ENCODE peak calls at places on chromosomes 13 and 19, in seven cellular contexts. V, R, G, O, H, A and S are unnamed samples. For H3K36me3, the result is how much of the 10 kb centered on the place peaks cover.

GRCh38 chr13:23488442-23488841 is 54.9 kb upstream of the SACS start:
- DNase-seq in V (no peak), R (no peak), G (no peak), O (no peak), H (peak), A (no peak), S (no peak)

GRCh38 chr13:47119568-47120080 is 222.8 kb upstream of the HTR2A start:
- DNase-seq in V (no peak), R (no peak), G (no peak), O (no peak), H (no peak), A (no peak), S (no peak)

GRCh38 chr13:87498681-87499080 is 172.5 kb upstream of the SLITRK5 start:
- DNase-seq in V (no peak), R (no peak), G (no peak), O (no peak), H (no peak), A (peak), S (no peak)

GRCh38 chr13:42181381-42181953 is 90.5 kb upstream of the AKAP11 start:
- DNase-seq in V (no peak), R (no peak), G (no peak), O (no peak), H (no peak), A (no peak), S (no peak)

GRCh38 chr19:39795001-39795400 is 16.3 kb downstream of the LEUTX start:
- DNase-seq in V (no peak), R (no peak), G (no peak), O (no peak), H (no peak), A (peak), S (no peak)

GRCh38 chr13:113809934-113810333 is 50.9 kb downstream of the TMEM255B start:
- DNase-seq in V (no peak), R (no peak), G (no peak), O (no peak), H (no peak), A (peak), S (no peak)

GRCh38 chr13:70339738-70340137 is 231.5 kb upstream of the KLHL1 start:
- DNase-seq in V (peak), R (no peak), G (no peak), O (no peak), H (peak), A (peak), S (no peak)

GRCh38 chr19:3398114-3398899 is 31.9 kb downstream of the NFIC start:
- DNase-seq in V (peak), R (peak), G (no peak), O (no peak), H (no peak), A (no peak), S (no peak)

GRCh38 chr19:5210556-5210955 is 130.1 kb downstream of the PTPRS start:
- DNase-seq in V (no peak), R (no peak), G (no peak), O (no peak), H (no peak), A (no peak), S (no peak)

GRCh38 chr19:2815923-2816322 is 3.7 kb upstream of the ZNF554 start:
- DNase-seq in V (no peak), R (no peak), G (no peak), O (no peak), H (no peak), A (no peak), S (no peak)

GRCh38 chr13:102399791-102400618 is 1.8 kb downstream of the FGF14 start:
- DNase-seq in V (peak), R (no peak), G (no peak), O (peak), H (no peak), A (no peak), S (no peak)

GRCh38 chr19:2507109-2507508 is 31.2 kb downstream of the GADD45B start:
- DNase-seq in V (peak), R (no peak), G (no peak), O (peak), H (peak), A (peak), S (no peak)

GRCh38 chr19:7848779-7849457 is 18.9 kb downstream of the EVI5L start:
- DNase-seq in V (no peak), R (peak), G (no peak), O (no peak), H (no peak), A (no peak), S (no peak)

GRCh38 chr13:82850644-82851043 is 1031.6 kb downstream of the SLITRK1 start:
- DNase-seq in V (no peak), R (no peak), G (no peak), O (no peak), H (no peak), A (no peak), S (no peak)

GRCh38 chr19:7902796-7903243 is 857 bp upstream of the MAP2K7 start:
- DNase-seq in V (no peak), R (no peak), G (no peak), O (no peak), H (no peak), A (no peak), S (no peak)

GRCh38 chr19:30784850-30785459 is 412.8 kb downstream of the ZNF536 start:
- DNase-seq in V (peak), R (peak), G (no peak), O (peak), H (peak), A (peak), S (no peak)

GRCh38 chr19:46422344-46422743 is 6.4 kb downstream of the PNMA8C start:
- DNase-seq in V (no peak), R (no peak), G (no peak), O (no peak), H (no peak), A (no peak), S (no peak)

GRCh38 chr13:98761126-98761978 is 8.9 kb upstream of the SLC15A1 start:
- DNase-seq in V (no peak), R (no peak), G (no peak), O (no peak), H (peak), A (no peak), S (no peak)

GRCh38 chr13:113724016-113724758 is 34.8 kb upstream of the TMEM255B start:
- DNase-seq in V (peak), R (no peak), G (no peak), O (no peak), H (no peak), A (no peak), S (no peak)

GRCh38 chr13:76677047-76677446 is 209.2 kb downstream of the KCTD12 start:
- DNase-seq in V (peak), R (no peak), G (no peak), O (no peak), H (peak), A (no peak), S (no peak)

GRCh38 chr19:45641274-45642105 is 2.3 kb upstream of the EML2 start:
- DNase-seq in V (peak), R (peak), G (no peak), O (peak), H (peak), A (peak), S (peak)

GRCh38 chr19:12668937-12669271 is 2.3 kb downstream of the WDR83 start:
- DNase-seq in V (peak), R (peak), G (no peak), O (peak), H (peak), A (peak), S (peak)

GRCh38 chr13:53605306-53605705 is 576.7 kb downstream of the OLFM4 start:
- DNase-seq in V (no peak), R (no peak), G (no peak), O (no peak), H (no peak), A (no peak), S (no peak)

GRCh38 chr13:87147076-87147475 is 524.1 kb upstream of the SLITRK5 start:
- DNase-seq in V (no peak), R (no peak), G (no peak), O (no peak), H (no peak), A (no peak), S (no peak)

GRCh38 chr19:18488403-18488723 is 33.5 kb downstream of the ELL start:
- DNase-seq in V (no peak), R (no peak), G (no peak), O (no peak), H (no peak), A (no peak), S (no peak)

GRCh38 chr13:97432232-97432916 is 1.6 kb upstream of the RAP2A start:
- DNase-seq in V (no peak), R (no peak), G (no peak), O (no peak), H (no peak), A (peak), S (no peak)

GRCh38 chr19:55304980-55305379 is 20.2 kb downstream of the TMEM150B start:
- DNase-seq in V (no peak), R (no peak), G (no peak), O (no peak), H (no peak), A (peak), S (no peak)

GRCh38 chr13:47415048-47415447 is 518.2 kb upstream of the HTR2A start:
- DNase-seq in V (no peak), R (no peak), G (no peak), O (no peak), H (no peak), A (no peak), S (no peak)

GRCh38 chr13:48976677-48977625 is 1.2 kb downstream of the FNDC3A start:
- DNase-seq in V (no peak), R (peak), G (no peak), O (peak), H (no peak), A (peak), S (no peak)

GRCh38 chr13:31094331-31095015 is 67.2 kb downstream of the HSPH1 start:
- DNase-seq in V (no peak), R (no peak), G (no peak), O (no peak), H (no peak), A (no peak), S (peak)

DNA sequence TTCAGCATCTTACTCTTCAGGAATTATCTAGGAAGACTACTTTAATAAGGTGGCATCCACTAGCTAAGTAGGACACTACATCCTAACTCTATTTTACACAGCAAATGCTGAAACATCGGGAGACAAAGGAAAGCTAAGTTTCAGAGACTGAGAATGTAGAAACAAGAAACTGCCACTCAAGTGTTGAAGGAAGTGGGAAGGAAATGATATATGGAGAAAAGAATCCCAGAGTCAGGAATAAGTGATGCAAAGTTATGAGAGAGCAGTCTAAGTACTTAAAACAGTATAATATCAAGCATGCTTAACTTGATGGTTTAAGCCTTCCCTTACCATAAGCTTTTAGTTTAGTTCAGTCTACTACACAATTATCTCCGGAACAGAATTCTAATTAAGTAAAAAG is 52.4 kb downstream of the RBM26 start:
- DNase-seq in V (no peak), R (no peak), G (no peak), O (no peak), H (no peak), A (no peak), S (no peak)
- H3K36me3 ChIP-seq in V (under half), R (half or more), G (under half), O (half or more), H (under half), A (half or more), S (under half)

GRCh38 chr13:20799726-20800416 is 26.1 kb upstream of the EEF1AKMT1 start:
- DNase-seq in V (no peak), R (no peak), G (no peak), O (no peak), H (no peak), A (no peak), S (no peak)

GRCh38 chr13:20796791-20797513 is 23.2 kb upstream of the EEF1AKMT1 start:
- DNase-seq in V (no peak), R (no peak), G (no peak), O (no peak), H (no peak), A (no peak), S (no peak)

GRCh38 chr13:20798027-20798426 is 24.3 kb upstream of the EEF1AKMT1 start:
- DNase-seq in V (no peak), R (no peak), G (no peak), O (no peak), H (no peak), A (no peak), S (no peak)

GRCh38 chr13:20803180-20803965 is 29.6 kb upstream of the EEF1AKMT1 start:
- DNase-seq in V (no peak), R (no peak), G (no peak), O (no peak), H (no peak), A (no peak), S (no peak)

DNA sequence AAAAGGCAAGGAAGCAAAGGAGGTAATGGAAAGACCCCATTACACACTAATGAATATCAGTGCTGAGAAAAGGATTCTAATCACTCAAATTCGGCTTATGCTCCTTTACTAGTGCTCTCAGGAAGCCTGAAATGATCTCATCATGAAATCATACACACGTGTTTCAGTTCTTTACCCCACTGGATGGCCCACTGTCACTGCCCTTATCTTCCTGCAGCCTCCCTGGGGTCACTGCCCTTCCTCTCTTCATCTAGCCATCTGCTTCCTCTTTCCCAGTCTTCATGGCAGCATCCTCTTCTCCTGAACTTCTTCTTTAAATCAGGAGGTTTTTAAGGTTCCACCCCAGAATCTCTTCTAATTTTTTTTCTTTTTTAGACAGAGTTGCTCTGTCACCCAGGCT is 27.9 kb upstream of the EEF1AKMT1 start:
- DNase-seq in V (no peak), R (no peak), G (no peak), O (no peak), H (no peak), A (no peak), S (no peak)
- H3K36me3 ChIP-seq in V (under half), R (under half), G (under half), O (under half), H (under half), A (under half), S (under half)

GRCh38 chr19:48872182-48872883 is at the start of gene PPP1R15A:
- DNase-seq in V (peak), R (peak), G (peak), O (peak), H (peak), A (peak), S (peak)

GRCh38 chr19:48872884-48873475 is 759 bp downstream of the PPP1R15A start:
- DNase-seq in V (peak), R (peak), G (peak), O (peak), H (peak), A (peak), S (peak)

GRCh38 chr19:48873476-48874308 is 1.5 kb downstream of the PPP1R15A start:
- DNase-seq in V (no peak), R (no peak), G (no peak), O (peak), H (no peak), A (no peak), S (no peak)

GRCh38 chr19:48877900-48878218 is 5.6 kb downstream of the PPP1R15A start:
- DNase-seq in V (no peak), R (no peak), G (no peak), O (no peak), H (no peak), A (no peak), S (no peak)

GRCh38 chr19:48874309-48875135 is 2.3 kb downstream of the PPP1R15A start:
- DNase-seq in V (peak), R (no peak), G (no peak), O (peak), H (peak), A (no peak), S (peak)
- H3K36me3 ChIP-seq in V (under half), R (under half), G (under half), O (under half), H (half or more), A (under half), S (under half)

DNA sequence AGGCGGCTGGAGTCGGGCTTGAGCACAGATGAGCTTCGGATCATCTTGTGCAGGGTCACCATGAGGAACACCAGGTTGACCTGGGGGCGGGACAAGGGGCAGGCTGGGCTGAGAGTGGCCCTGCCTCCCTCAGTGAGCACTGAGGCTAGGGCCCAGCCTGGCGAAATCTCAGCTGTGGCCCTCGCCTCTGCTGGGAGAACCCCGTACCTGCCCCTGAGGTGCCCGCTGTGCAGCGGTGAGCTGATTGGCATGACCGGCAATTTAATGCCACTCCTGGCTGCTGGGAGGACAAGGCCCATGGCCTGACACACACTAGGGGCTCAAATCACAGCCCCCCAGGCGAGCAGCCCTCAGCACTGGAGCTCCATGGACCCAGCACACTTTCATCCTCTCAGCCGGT is 19.7 kb upstream of the ASF1B start:
- DNase-seq in V (no peak), R (no peak), G (no peak), O (no peak), H (no peak), A (no peak), S (no peak)
- H3K36me3 ChIP-seq in V (under half), R (half or more), G (under half), O (under half), H (under half), A (under half), S (under half)

GRCh38 chr19:14091885-14092462 is 1.4 kb upstream of the SAMD1 start:
- DNase-seq in V (no peak), R (no peak), G (no peak), O (no peak), H (no peak), A (peak), S (no peak)
- H3K36me3 ChIP-seq in V (under half), R (under half), G (under half), O (under half), H (under half), A (under half), S (under half)

GRCh38 chr19:36093146-36093662 is 17.7 kb upstream of the OVOL3 start:
- DNase-seq in V (no peak), R (no peak), G (no peak), O (no peak), H (no peak), A (no peak), S (no peak)
- H3K36me3 ChIP-seq in V (under half), R (under half), G (under half), O (under half), H (under half), A (under half), S (under half)

DNA sequence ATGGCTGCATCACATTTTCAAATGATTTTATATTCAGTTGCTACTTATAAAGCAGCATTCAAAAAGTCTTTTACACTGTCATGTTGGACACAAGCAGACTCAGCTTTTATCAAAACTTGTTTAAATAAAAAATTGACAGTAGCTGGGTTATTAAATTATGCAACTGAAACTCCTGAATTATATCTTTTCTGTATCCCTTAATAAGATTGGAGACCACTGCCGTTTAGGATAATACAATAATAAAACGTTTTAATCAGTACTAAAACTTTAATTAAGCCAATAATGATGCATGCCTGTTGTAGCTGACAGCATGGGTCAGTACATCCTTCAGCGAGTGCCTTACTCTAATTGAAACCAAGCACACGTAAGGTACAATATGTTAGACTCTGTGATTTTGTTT is 78.0 kb downstream of the DPY19L3 start:
- DNase-seq in V (no peak), R (no peak), G (no peak), O (no peak), H (no peak), A (no peak), S (no peak)
- H3K36me3 ChIP-seq in V (under half), R (half or more), G (under half), O (under half), H (under half), A (under half), S (under half)

DNA sequence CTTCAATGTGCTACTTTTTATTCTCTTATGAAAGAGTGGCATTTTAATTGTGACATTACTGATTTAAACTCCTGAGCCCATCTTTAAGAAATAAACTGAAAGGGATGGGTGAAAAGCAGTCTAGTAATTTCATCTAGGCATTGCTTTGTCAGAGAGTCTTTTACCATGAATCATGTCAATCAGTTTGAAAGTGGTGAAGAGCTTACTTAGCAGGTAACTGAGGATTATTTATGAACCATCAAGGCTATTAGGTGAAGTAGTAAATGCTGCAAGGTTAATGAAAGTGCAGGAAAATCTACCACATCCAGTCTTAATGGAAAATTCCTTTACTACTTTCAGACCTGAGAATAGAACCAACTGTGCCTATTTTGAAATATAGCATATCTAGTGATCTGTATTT is 369.0 kb downstream of the SLITRK6 start:
- DNase-seq in V (no peak), R (no peak), G (no peak), O (no peak), H (no peak), A (no peak), S (no peak)
- H3K36me3 ChIP-seq in V (under half), R (under half), G (under half), O (under half), H (under half), A (under half), S (under half)

GRCh38 chr19:15373644-15374043 is 5.9 kb downstream of the AKAP8 start:
- DNase-seq in V (no peak), R (no peak), G (no peak), O (no peak), H (no peak), A (no peak), S (no peak)
- H3K36me3 ChIP-seq in V (under half), R (half or more), G (half or more), O (half or more), H (under half), A (under half), S (under half)